ENCODE peak calls at places on chromosomes 7 and 10, in six cellular contexts. D is NCI-H774; R is kidney glomerular epithelial cell; J is chondrocyte; G is activated effector memory CD4-positive, alpha-beta T cell treated with anti-CD3 and anti-CD28 coated beads, Interleukin-2, amount 50 U/mL, for 16 hours; W is NCI-H1092. C is an unnamed sample.

GRCh38 chr10:930415-931325 is 835 bp downstream of the LARP4B start:
- DNase-seq in W (no peak), D (no peak), R (peak; percentile 66), G (peak; percentile 74), J (no peak), C (no peak)

GRCh38 chr10:20181408-20181807 is 365.2 kb downstream of the PLXDC2 start:
- DNase-seq in G (no peak), D (no peak), W (no peak), R (no peak), J (no peak), C (no peak)

GRCh38 chr7:123747620-123748141 is 1.1 kb downstream of the WASL start:
- DNase-seq in W (peak; percentile 32), D (peak; percentile 26), R (peak; percentile 70), J (peak; percentile 42), G (peak; percentile 64), C (no peak)

GRCh38 chr10:16835223-16835622 is 18.0 kb upstream of the RSU1 start:
- DNase-seq in G (peak; percentile 68), R (no peak), D (no peak), J (no peak), W (no peak), C (no peak)

GRCh38 chr7:25025218-25025671 is 45.3 kb upstream of the OSBPL3 start:
- DNase-seq in W (no peak), J (no peak), R (peak; percentile 93), D (no peak), G (no peak), C (no peak)

GRCh38 chr7:111518264-111518663 is 44.0 kb downstream of the IMMP2L start:
- DNase-seq in D (no peak), R (no peak), W (no peak), G (no peak), J (no peak), C (no peak)

GRCh38 chr7:260441-261281 is 29.3 kb upstream of the FOXL3 start:
- DNase-seq in W (no peak), D (no peak), G (peak; percentile 21), J (peak; percentile 87), R (no peak), C (no peak)

GRCh38 chr7:80018941-80019808 is 115.5 kb upstream of the GNAI1 start:
- DNase-seq in R (peak; percentile 35), W (peak; percentile 66), J (no peak), D (no peak), G (no peak), C (no peak)

GRCh38 chr7:54785261-54785660 is 26.2 kb upstream of the SEC61G start:
- DNase-seq in J (no peak), R (no peak), G (no peak), W (no peak), D (no peak), C (no peak)

GRCh38 chr7:646951-647350 is 79.5 kb upstream of the DNAAF5 start:
- DNase-seq in D (no peak), R (no peak), W (no peak), G (no peak), J (no peak), C (no peak)

GRCh38 chr7:18530224-18531179 is 35.0 kb downstream of the HDAC9 start:
- DNase-seq in W (no peak), G (no peak), R (peak; percentile 41), J (no peak), D (no peak), C (no peak)

GRCh38 chr10:75303045-75303777 is 67.5 kb upstream of the COMTD1 start:
- DNase-seq in J (no peak), D (no peak), R (no peak), G (no peak), W (no peak), C (no peak)

GRCh38 chr10:84097787-84098353 is 41.4 kb upstream of the GHITM start:
- DNase-seq in W (no peak), J (no peak), R (peak; percentile 8), G (no peak), D (no peak), C (no peak)

GRCh38 chr10:74071151-74071550 is 73.2 kb downstream of the VCL start:
- DNase-seq in D (no peak), W (no peak), J (no peak), G (no peak), R (peak; percentile 69), C (no peak)

GRCh38 chr7:100159099-100159623 is 638 bp upstream of the TRAPPC14 start:
- DNase-seq in R (no peak), G (no peak), J (no peak), D (no peak), W (no peak), C (no peak)

GRCh38 chr7:1985071-1985470 is 247.7 kb downstream of the MAD1L1 start:
- DNase-seq in J (peak; percentile 69), G (no peak), R (peak; percentile 5), D (no peak), W (no peak), C (no peak)

GRCh38 chr7:77753173-77753572 is 45.1 kb downstream of the TMEM60 start:
- DNase-seq in D (peak; percentile 54), R (no peak), G (no peak), W (no peak), J (no peak), C (no peak)

GRCh38 chr7:73448609-73449008 is 15.0 kb downstream of the FZD9 start:
- DNase-seq in G (no peak), R (no peak), D (no peak), J (no peak), W (no peak), C (no peak)

GRCh38 chr7:27739301-27739913 is 555 bp upstream of the TAX1BP1 start:
- DNase-seq in G (no peak), J (no peak), D (no peak), R (peak; percentile 84), W (no peak), C (no peak)

GRCh38 chr7:152756126-152756525 is 3.4 kb upstream of the ACTR3B start:
- DNase-seq in J (no peak), D (no peak), W (no peak), R (no peak), G (no peak), C (no peak)

GRCh38 chr7:128831178-128831993 is 1.2 kb downstream of the FLNC start:
- DNase-seq in G (no peak), W (no peak), D (no peak), R (peak; percentile 16), J (peak; percentile 86), C (no peak)

GRCh38 chr7:39271386-39271785 is 293.7 kb downstream of the POU6F2 start:
- DNase-seq in J (no peak), G (no peak), R (peak; percentile 20), D (peak; percentile 4), W (peak; percentile 78), C (no peak)

GRCh38 chr7:8443871-8444756 is 10.7 kb downstream of the NXPH1 start:
- DNase-seq in R (no peak), G (no peak), D (no peak), J (no peak), W (no peak), C (no peak)

GRCh38 chr7:50346548-50347497 is 42.3 kb downstream of the IKZF1 start:
- DNase-seq in D (no peak), W (no peak), J (no peak), R (no peak), G (no peak), C (no peak)

GRCh38 chr10:49457686-49458085 is 61.8 kb upstream of the DRGX start:
- DNase-seq in R (no peak), W (no peak), G (no peak), D (no peak), J (no peak), C (no peak)

GRCh38 chr7:41131956-41132355 is 570.9 kb downstream of the INHBA start:
- DNase-seq in G (no peak), W (no peak), J (no peak), R (no peak), D (no peak), C (no peak)

GRCh38 chr7:99383791-99384370 is 9.4 kb downstream of the ARPC1B start:
- DNase-seq in G (no peak), W (no peak), J (no peak), R (no peak), D (no peak), C (no peak)

GRCh38 chr10:69413221-69413865 is 3.4 kb downstream of the TACR2 start:
- DNase-seq in J (no peak), G (no peak), D (peak; percentile 3), W (peak; percentile 29), R (peak; percentile 19), C (no peak)

GRCh38 chr7:70608229-70608628 is 523.7 kb upstream of the GALNT17 start:
- DNase-seq in D (no peak), W (no peak), G (no peak), R (no peak), J (no peak), C (no peak)

GRCh38 chr7:139451638-139452037 is 31.8 kb downstream of the KLRG2 start:
- DNase-seq in D (no peak), R (no peak), G (no peak), J (no peak), W (no peak), C (no peak)

GRCh38 chr10:104243567-104243966 is 11.1 kb upstream of the GSTO1 start:
- DNase-seq in D (no peak), J (no peak), W (no peak), G (no peak), R (no peak), C (no peak)

GRCh38 chr10:85643839-85644525 is 722.6 kb downstream of the GRID1 start:
- DNase-seq in J (no peak), R (peak; percentile 96), G (no peak), D (no peak), W (no peak), C (peak; percentile 56)

GRCh38 chr10:6748029-6748428 is 168.0 kb upstream of the PRKCQ start:
- DNase-seq in G (no peak), J (no peak), R (no peak), W (no peak), D (no peak), C (no peak)

GRCh38 chr10:15439381-15439837 is 68.3 kb upstream of the FAM171A1 start:
- DNase-seq in G (no peak), W (no peak), D (no peak), R (peak; percentile 7), J (no peak), C (no peak)

C was measured in vagina.